ENCODE peak calls at places on chromosomes 3 and 15, in four cellular contexts. V, O, D and J are unnamed samples.

GRCh38 chr15:63992300-63992699 is 54.0 kb downstream of the DAPK2 start:
- DNase-seq in V (no peak), O (no peak), D (no peak), J (no peak)

GRCh38 chr3:16897254-16897926 is 12.6 kb downstream of the PLCL2 start:
- DNase-seq in V (peak; percentile 52), O (no peak), D (no peak), J (no peak)

GRCh38 chr3:184604039-184604955 is 42.7 kb downstream of the EPHB3 start:
- DNase-seq in V (no peak), O (peak; percentile 47), D (no peak), J (peak; percentile 94)

GRCh38 chr3:97917813-97918536 is 54.3 kb downstream of the RIOX2 start:
- DNase-seq in V (no peak), O (no peak), D (peak; percentile 4), J (no peak)

GRCh38 chr15:70488002-70488605 is 275.3 kb downstream of the UACA start:
- DNase-seq in V (no peak), O (peak; percentile 78), D (peak; percentile 29), J (peak; percentile 74)

GRCh38 chr15:34436956-34437442 is 609 bp downstream of the GOLGA8A start:
- DNase-seq in V (no peak), O (peak; percentile 67), D (peak; percentile 3), J (peak; percentile 63)

GRCh38 chr15:52733078-52733477 is 53.9 kb upstream of the ATOSA start:
- DNase-seq in V (no peak), O (no peak), D (peak; percentile 63), J (no peak)

GRCh38 chr3:62027796-62028195 is 345.6 kb downstream of the FEZF2 start:
- DNase-seq in V (no peak), O (no peak), D (no peak), J (no peak)

GRCh38 chr15:52115598-52116427 is 3.2 kb upstream of the BCL2L10 start:
- DNase-seq in V (no peak), O (no peak), D (peak; percentile 88), J (no peak)

GRCh38 chr3:144241381-144241780 is 269.8 kb downstream of the DIPK2A start:
- DNase-seq in V (no peak), O (no peak), D (no peak), J (no peak)

GRCh38 chr3:36457667-36458066 is 77.4 kb downstream of the STAC start:
- DNase-seq in V (no peak), O (no peak), D (no peak), J (no peak)

GRCh38 chr3:52440249-52440551 is 4.7 kb downstream of the SEMA3G start:
- DNase-seq in V (no peak), O (no peak), D (no peak), J (no peak)

GRCh38 chr3:43534676-43535075 is 87.1 kb downstream of the ANO10 start:
- DNase-seq in V (no peak), O (no peak), D (no peak), J (no peak)

GRCh38 chr3:61371123-61371522 is 119.9 kb upstream of the FHIT start:
- DNase-seq in V (no peak), O (peak; percentile 27), D (peak; percentile 10), J (peak; percentile 56)

GRCh38 chr3:177928156-177928555 is 608.1 kb upstream of the KCNMB2 start:
- DNase-seq in V (no peak), O (no peak), D (no peak), J (no peak)

GRCh38 chr3:116630494-116630893 is 79.1 kb upstream of the TUSC7 start:
- DNase-seq in V (no peak), O (no peak), D (no peak), J (no peak)

GRCh38 chr3:37862219-37862711 is 585 bp downstream of the CTDSPL start:
- DNase-seq in V (no peak), O (peak; percentile 78), D (no peak), J (peak; percentile 66)

GRCh38 chr3:101179637-101180036 is 140.7 kb downstream of the IMPG2 start:
- DNase-seq in V (no peak), O (no peak), D (no peak), J (no peak)

GRCh38 chr15:59948924-59949613 is 55.0 kb upstream of the FOXB1 start:
- DNase-seq in V (no peak), O (no peak), D (no peak), J (no peak)

GRCh38 chr3:195914648-195915473 is 6.5 kb upstream of the TNK2 start:
- DNase-seq in V (peak; percentile 66), O (peak; percentile 86), D (peak; percentile 91), J (peak; percentile 99)

GRCh38 chr3:42066516-42067181 is 24.5 kb upstream of the TRAK1 start:
- DNase-seq in V (no peak), O (no peak), D (peak; percentile 48), J (peak; percentile 94)

GRCh38 chr3:7188551-7188950 is 327.6 kb downstream of the GRM7 start:
- DNase-seq in V (no peak), O (no peak), D (no peak), J (no peak)

GRCh38 chr3:84573962-84574361 is 384.8 kb upstream of the CADM2 start:
- DNase-seq in V (no peak), O (no peak), D (no peak), J (no peak)

GRCh38 chr3:149589332-149589731 is 68.5 kb downstream of the WWTR1 start:
- DNase-seq in V (no peak), O (no peak), D (no peak), J (no peak)

GRCh38 chr15:40279437-40280141 is 3.3 kb downstream of the ANKRD63 start:
- DNase-seq in V (no peak), O (peak; percentile 79), D (peak; percentile 29), J (peak; percentile 87)

GRCh38 chr3:185827595-185828344 is 2.9 kb upstream of the IGF2BP2 start:
- DNase-seq in V (no peak), O (no peak), D (no peak), J (no peak)

GRCh38 chr15:26661727-26662126 is 111.1 kb downstream of the GABRB3 start:
- DNase-seq in V (no peak), O (no peak), D (no peak), J (no peak)

GRCh38 chr15:92803852-92804609 is 96.1 kb upstream of the CHD2 start:
- DNase-seq in V (peak; percentile 65), O (peak; percentile 73), D (peak; percentile 100), J (no peak)

GRCh38 chr3:152301745-152302181 is 33.0 kb downstream of the MBNL1 start:
- DNase-seq in V (no peak), O (no peak), D (no peak), J (no peak)
- TF ChIP-seq JUNB in V (peak; percentile 54), O (no peak), D (no peak), J (no peak)

GRCh38 chr3:30672287-30672735 is 65.9 kb downstream of the TGFBR2 start:
- DNase-seq in V (no peak), O (no peak), D (no peak), J (no peak)
- H3K36me3 ChIP-seq in V (no peaks in the 10 kb centered on the region), O (no peaks in the 10 kb centered on the region), D (peaks cover 94% of the 10 kb centered on the region), J (peaks cover 31% of the 10 kb centered on the region)

GRCh38 chr3:153001428-153001827 is 160.6 kb upstream of the RAP2B start:
- DNase-seq in V (no peak), O (no peak), D (no peak), J (no peak)

GRCh38 chr3:153003860-153004259 is 158.2 kb upstream of the RAP2B start:
- DNase-seq in V (no peak), O (no peak), D (no peak), J (no peak)

GRCh38 chr3:153000325-153000724 is 161.7 kb upstream of the RAP2B start:
- DNase-seq in V (no peak), O (no peak), D (no peak), J (no peak)

GRCh38 chr3:152997526-152997925 is 162.6 kb downstream of the P2RY1 start:
- DNase-seq in V (no peak), O (no peak), D (no peak), J (no peak)

GRCh38 chr3:152998554-152998953 is 163.5 kb upstream of the RAP2B start:
- DNase-seq in V (no peak), O (no peak), D (no peak), J (no peak)
- TF ChIP-seq JUNB in V (no peak), O (no peak), D (no peak), J (no peak)

GRCh38 chr3:126990890-126991289 is 8.0 kb downstream of the PLXNA1 start:
- DNase-seq in V (no peak), O (no peak), D (no peak), J (no peak)

GRCh38 chr3:126992776-126993175 is 9.9 kb downstream of the PLXNA1 start:
- DNase-seq in V (no peak), O (no peak), D (no peak), J (no peak)

GRCh38 chr3:126990024-126990700 is 7.2 kb downstream of the PLXNA1 start:
- DNase-seq in V (no peak), O (no peak), D (no peak), J (no peak)

GRCh38 chr3:126992216-126992615 is 9.3 kb downstream of the PLXNA1 start:
- DNase-seq in V (no peak), O (no peak), D (no peak), J (no peak)

DNA sequence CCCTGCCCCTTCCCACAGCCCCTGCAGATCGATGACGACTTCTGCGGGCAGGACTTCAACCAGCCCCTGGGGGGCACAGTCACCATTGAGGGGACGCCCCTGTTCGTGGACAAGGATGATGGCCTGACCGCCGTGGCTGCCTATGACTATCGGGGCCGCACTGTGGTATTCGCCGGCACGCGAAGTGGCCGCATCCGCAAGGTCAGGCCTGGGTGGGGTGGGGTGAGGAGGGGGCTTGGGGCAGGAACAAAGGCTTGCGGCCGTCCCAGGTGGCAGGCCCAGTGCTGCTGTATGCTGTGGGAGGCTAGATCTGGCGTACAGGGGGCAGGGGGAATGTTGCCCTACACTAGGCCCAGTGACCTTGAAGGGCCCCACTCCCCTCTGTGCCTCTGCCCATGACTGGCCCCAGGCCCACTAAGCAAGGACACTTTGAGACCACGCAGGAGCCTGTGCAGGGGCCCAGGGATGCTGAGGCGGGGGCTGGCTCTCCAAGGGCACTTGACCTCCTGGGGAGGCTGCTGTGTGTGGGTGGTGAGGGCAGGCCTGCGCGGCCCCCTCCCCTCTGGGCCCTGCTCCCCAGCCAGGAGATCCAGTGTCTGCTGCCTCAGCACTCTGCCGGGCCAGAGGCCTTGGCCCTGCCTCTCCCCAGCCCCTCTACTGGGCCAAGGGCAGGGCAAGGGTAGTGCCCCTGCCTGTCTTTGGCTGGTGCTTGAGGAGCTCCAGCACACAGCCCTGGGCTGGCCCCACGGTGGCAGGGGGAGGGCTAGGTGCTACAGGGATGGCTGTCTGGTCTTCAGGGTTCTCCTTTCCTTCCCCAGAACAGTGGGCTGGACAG is 8.7 kb downstream of the PLXNA1 start:
- DNase-seq in V (no peak), O (no peak), D (no peak), J (no peak)
- H3K36me3 ChIP-seq in V (peaks cover 16% of the 10 kb centered on the region), O (peaks cover 63% of the 10 kb centered on the region), D (peaks cover 21% of the 10 kb centered on the region), J (no peaks in the 10 kb centered on the region)

DNA sequence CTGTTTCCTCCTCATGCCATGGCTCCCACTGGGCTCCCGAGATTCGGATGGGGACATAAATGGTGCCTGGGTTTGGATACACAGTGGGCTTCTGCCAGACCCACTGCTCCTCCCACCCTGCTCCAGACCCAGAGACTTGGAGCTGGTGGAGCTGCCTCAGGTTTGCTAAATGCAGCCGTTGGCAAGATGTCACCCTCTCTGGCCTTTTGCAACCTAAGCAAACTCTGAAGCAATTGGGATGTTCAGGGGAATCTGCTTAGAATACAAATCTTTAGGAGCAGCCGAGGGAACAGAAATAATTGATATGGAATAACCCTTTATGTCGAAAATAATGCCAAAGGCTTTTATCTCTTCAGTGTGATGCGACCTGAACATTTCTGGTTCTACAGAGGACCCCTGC is 33.4 kb downstream of the PRICKLE2 start:
- DNase-seq in V (no peak), O (no peak), D (no peak), J (no peak)
- TF ChIP-seq JUNB in V (no peak), O (no peak), D (no peak), J (no peak)